ENCODE peak calls at places on chromosomes 13 and 19, in seven cellular contexts. S is right cardiac atrium; K is astrocyte; Q is PC-9; Y is colonic mucosa; Z is CD4-positive, alpha-beta memory T cell; X is uterus. T is an unnamed sample. For H3K27me3, the result is how much of the 10 kb centered on the place peaks cover.

GRCh38 chr13:39900106-39900750 is 244.8 kb downstream of the COG6 start:
- DNase-seq in K (peak), Q (no peak), S (no peak), Y (no peak), X (no peak), Z (no peak), T (no peak)

GRCh38 chr19:34248941-34249340 is 5.4 kb upstream of the GARRE1 start:
- DNase-seq in Q (no peak), Y (no peak), K (no peak), S (no peak), Z (no peak), X (no peak), T (no peak)

GRCh38 chr19:29263305-29264080 is 50.5 kb upstream of the UQCRFS1 start:
- DNase-seq in Y (peak), Q (peak), K (no peak), X (no peak), Z (peak), S (peak), T (peak)

GRCh38 chr13:105565328-105565727 is 970.1 kb downstream of the EFNB2 start:
- DNase-seq in X (no peak), Y (no peak), S (no peak), Q (no peak), K (no peak), Z (no peak), T (no peak)

GRCh38 chr13:43848250-43848649 is 31.3 kb downstream of the CCDC122 start:
- DNase-seq in S (no peak), Q (no peak), X (no peak), K (peak), Y (no peak), Z (no peak), T (no peak)

GRCh38 chr13:32334676-32335075 is 19.4 kb downstream of the BRCA2 start:
- DNase-seq in Z (no peak), S (no peak), K (no peak), X (no peak), Q (no peak), Y (no peak), T (no peak)

GRCh38 chr19:18049390-18049789 is 37.3 kb downstream of the IL12RB1 start:
- DNase-seq in K (peak), Q (no peak), Y (peak), X (peak), S (peak), Z (no peak), T (no peak)

GRCh38 chr19:57560049-57560491 is 407 bp upstream of the ZNF550 start:
- DNase-seq in Y (no peak), Z (no peak), S (peak), Q (peak), K (peak), X (peak), T (peak)

GRCh38 chr13:91154954-91155353 is 192.5 kb upstream of the MIR17HG start:
- DNase-seq in K (no peak), X (no peak), S (no peak), Z (no peak), Q (no peak), Y (no peak), T (no peak)

DNA sequence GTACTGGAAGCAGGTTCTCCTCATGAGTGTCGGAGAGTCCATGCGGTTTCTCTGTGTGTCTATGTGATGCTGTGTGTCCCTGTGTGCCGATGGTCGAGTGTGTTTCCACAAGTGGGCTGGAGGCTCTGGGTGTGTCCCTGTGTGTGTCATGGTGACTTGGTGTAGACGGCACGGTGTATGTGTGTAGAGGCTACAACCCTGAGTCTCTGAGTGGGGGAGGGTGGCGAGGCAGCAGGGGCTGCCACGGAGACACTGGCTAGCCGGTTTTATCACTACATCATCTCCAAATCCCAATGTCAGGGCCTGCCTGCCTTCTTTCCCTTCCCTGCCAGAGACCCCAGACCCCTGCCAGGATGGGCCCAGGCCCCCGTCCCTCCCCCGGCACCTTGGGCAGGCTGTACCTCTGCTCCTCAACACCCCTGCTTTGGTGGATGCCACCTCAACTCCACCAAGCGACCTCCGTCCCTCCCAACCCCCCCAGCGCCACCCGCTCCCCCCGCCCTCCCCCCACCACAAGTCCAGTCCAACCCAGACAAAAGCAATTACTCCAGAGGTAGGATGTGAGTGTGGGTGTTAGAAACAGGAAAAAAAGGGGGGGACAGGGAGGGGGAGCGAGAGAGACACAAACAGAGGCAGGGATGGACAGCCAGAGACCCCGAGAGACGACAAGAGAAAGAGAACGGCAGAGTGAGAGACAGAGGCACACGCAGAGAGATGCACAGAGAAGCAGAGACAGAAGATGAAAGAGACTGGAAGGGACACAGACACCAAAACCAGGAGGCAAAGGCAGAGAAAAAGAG is 21.6 kb upstream of the POU2F2 start:
- DNase-seq in Z (no peak), K (no peak), Q (no peak), X (no peak), S (no peak), Y (no peak), T (no peak)
- H3K27me3 ChIP-seq in Z (under half), K (under half), Q (half or more), X (under half), S (under half), Y (under half), T (half or more)

GRCh38 chr19:3357731-3358391 is 8.5 kb upstream of the NFIC start:
- DNase-seq in X (peak), S (no peak), Z (no peak), K (no peak), Q (no peak), Y (no peak), T (no peak)
- H3K27me3 ChIP-seq in X (under half), S (under half), Z (under half), K (under half), Q (under half), Y (under half), T (under half)

GRCh38 chr13:96089749-96090239 is at the start of gene HS6ST3:
- DNase-seq in Y (no peak), K (no peak), S (peak), X (peak), Q (peak), Z (no peak), T (peak)
- H3K27me3 ChIP-seq in Y (under half), K (half or more), S (under half), X (under half), Q (under half), Z (under half), T (half or more)

DNA sequence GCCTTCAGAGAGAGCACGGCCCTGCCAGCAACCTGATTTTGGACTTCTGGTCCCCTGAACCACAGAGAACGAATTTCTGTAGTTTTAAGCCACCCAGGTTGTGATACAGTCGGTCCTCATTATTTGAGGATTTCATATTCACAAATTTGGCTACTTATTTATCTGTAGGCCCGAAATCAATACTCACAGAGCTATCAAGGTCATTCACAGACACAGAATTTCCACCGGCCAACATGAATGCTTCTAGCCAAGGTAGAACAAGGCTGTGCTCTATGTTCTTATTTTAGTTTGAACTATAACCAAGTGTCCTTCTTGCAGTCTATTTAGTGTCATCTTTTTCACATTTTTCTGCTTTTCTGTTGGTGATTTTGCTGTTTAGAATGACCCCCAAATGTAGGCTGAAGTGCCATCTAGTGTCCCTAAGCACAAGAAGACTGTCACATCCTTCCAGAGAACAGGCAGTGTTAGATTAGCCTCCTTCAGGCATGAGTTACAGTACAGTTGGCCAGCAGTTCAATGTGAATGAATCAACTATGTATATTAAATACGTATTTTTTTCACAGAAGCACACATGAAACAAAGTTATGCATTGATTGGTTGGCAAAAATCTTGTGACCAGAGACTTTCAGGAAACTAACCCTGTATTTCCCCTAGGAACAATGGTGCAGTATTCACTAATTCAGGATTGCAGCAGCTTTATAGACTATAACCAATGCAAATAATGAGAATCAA is 63.5 kb downstream of the C13orf42 start:
- DNase-seq in S (no peak), X (no peak), Z (no peak), K (no peak), Y (no peak), Q (no peak), T (no peak)
- H3K27me3 ChIP-seq in S (under half), X (under half), Z (under half), K (under half), Y (under half), Q (under half), T (under half)

DNA sequence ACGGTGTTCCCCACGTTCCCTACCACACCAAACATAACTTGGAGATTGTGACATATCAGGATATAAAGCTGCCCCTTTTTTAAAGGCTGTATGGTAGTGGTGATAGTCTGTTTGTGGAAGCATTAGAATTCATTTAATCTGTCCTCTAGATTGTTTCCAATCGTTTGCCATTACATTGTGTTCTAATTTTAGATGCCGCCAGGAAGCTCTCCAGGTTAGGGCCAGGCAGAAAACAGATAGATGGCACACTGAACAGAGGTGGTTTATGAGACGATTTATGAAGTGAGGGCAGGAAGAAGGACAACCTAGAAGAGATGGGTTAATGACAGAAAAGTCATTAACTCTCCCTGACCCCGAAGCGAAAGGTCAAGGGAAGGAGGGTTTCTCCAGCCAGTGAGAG is 30.0 kb downstream of the ARHGEF7 start:
- DNase-seq in Q (no peak), Z (no peak), S (no peak), K (no peak), Y (no peak), X (no peak), T (no peak)
- H3K27me3 ChIP-seq in Q (half or more), Z (under half), S (under half), K (under half), Y (under half), X (under half), T (half or more)

DNA sequence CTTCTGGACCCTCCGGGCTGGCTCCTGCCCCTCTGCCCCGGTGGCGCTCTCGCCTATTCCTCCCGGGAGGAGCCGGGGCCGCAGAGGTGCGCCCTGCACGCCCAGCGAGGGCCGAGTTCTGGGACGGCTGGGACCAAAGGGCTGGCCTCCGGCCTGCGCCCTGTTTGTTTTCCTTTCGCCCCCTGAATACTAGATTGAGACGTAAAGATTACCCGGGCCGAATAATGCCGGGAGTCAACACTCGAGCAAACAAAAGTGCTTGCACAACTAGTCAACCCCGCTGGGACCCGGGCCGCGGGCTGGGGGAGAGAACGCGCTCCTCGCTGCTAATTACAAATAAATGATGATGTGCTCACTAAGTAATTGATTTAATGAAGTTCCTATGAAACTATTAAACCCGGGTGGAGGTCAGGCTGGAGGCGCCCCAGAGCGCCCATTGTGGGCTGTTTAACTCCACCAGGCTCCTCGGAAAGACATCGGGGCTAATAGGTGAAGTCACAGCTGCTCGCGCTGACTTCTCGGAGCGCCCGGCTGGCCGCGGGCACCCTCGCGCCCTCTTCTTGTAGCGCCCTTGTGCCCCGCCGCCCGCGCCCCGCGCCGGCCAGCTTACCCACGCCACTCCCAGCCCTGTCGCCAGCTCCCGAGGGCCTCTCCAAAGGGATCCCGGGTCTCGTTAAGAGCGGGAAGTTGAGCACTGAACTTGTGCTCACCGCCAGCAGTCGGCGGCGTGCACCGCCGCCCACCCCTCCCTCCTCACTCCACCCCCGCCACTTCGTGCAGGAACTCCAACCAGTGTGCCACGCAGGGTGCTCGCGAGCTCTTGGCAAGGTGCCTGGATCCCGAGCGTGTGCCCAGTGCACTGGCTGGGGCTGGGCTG is 14.9 kb downstream of the ZIC5 start:
- DNase-seq in X (no peak), S (no peak), Z (no peak), Y (no peak), K (no peak), Q (no peak), T (no peak)
- H3K27me3 ChIP-seq in X (under half), S (under half), Z (half or more), Y (half or more), K (half or more), Q (under half), T (half or more)

GRCh38 chr19:45938733-45939319 is 24.2 kb upstream of the NANOS2 start:
- DNase-seq in X (no peak), Y (no peak), Q (no peak), S (no peak), K (no peak), Z (no peak), T (no peak)

GRCh38 chr19:45934551-45935230 is 20.1 kb upstream of the NANOS2 start:
- DNase-seq in S (no peak), K (no peak), Q (no peak), Y (no peak), Z (no peak), X (no peak), T (no peak)

GRCh38 chr19:45933759-45934158 is 19.2 kb upstream of the NANOS2 start:
- DNase-seq in Q (no peak), X (no peak), S (no peak), Y (no peak), K (no peak), Z (no peak), T (no peak)

GRCh38 chr19:45931055-45931454 is 16.5 kb upstream of the NANOS2 start:
- DNase-seq in K (no peak), Q (no peak), Y (no peak), S (no peak), X (no peak), Z (no peak), T (no peak)

DNA sequence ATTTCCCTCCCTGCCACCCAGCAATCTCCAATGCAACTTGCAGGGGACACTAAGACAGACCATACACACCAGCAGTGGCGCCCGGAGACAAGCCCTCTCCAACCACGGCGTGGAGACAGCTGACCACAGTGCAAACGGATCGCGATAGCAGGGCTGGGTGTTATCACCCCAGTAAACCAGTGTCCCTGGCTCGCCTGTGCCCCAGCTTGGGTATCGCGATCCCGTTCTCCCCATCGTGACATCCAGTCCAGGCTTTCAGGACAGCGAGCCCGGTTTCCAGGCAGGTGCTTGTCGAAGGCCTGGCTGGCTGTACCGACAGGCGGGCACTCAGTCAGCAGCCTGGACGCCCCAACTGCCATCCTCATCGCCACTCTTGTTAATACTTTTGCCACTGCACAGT is 20.7 kb upstream of the NANOS2 start:
- DNase-seq in K (no peak), Z (no peak), Q (no peak), S (no peak), X (no peak), Y (no peak), T (no peak)
- H3K27me3 ChIP-seq in K (under half), Z (under half), Q (half or more), S (under half), X (under half), Y (under half), T (under half)

T was measured in SJSA1.